ENCODE peak calls at places on chromosomes 13 and 19, in five cellular contexts. One of them, this sample, is unnamed.

GRCh38 chr19:42512743-42513304 is 15.5 kb downstream of the CEACAM1 start:
- DNase-seq in astrocyte of the spinal cord: no peak
- DNase-seq in CD8-positive, alpha-beta T cell: no peak
- DNase-seq in activated CD4-positive, alpha-beta T cell treated with anti-CD3 and anti-CD28 coated beads for 1 hour: no peak
- DNase-seq in ELF-1: peak; percentile 58
- DNase-seq in this sample: no peak

GRCh38 chr19:30252214-30252613 is 120.0 kb upstream of the ZNF536 start:
- DNase-seq in astrocyte of the spinal cord: no peak
- DNase-seq in CD8-positive, alpha-beta T cell: no peak
- DNase-seq in activated CD4-positive, alpha-beta T cell treated with anti-CD3 and anti-CD28 coated beads for 1 hour: no peak
- DNase-seq in ELF-1: no peak
- DNase-seq in this sample: no peak

GRCh38 chr19:33407716-33408115 is 34.2 kb downstream of the CEBPG start:
- DNase-seq in astrocyte of the spinal cord: no peak
- DNase-seq in CD8-positive, alpha-beta T cell: no peak
- DNase-seq in activated CD4-positive, alpha-beta T cell treated with anti-CD3 and anti-CD28 coated beads for 1 hour: no peak
- DNase-seq in ELF-1: no peak
- DNase-seq in this sample: no peak

GRCh38 chr19:27794444-27795042 is 1418.4 kb downstream of the UQCRFS1 start:
- DNase-seq in astrocyte of the spinal cord: peak; percentile 20
- DNase-seq in CD8-positive, alpha-beta T cell: peak; percentile 26
- DNase-seq in activated CD4-positive, alpha-beta T cell treated with anti-CD3 and anti-CD28 coated beads for 1 hour: no peak
- DNase-seq in ELF-1: peak; percentile 71
- DNase-seq in this sample: no peak

GRCh38 chr19:46725036-46725820 is 8.3 kb upstream of the PRKD2 start:
- DNase-seq in astrocyte of the spinal cord: no peak
- DNase-seq in CD8-positive, alpha-beta T cell: no peak
- DNase-seq in activated CD4-positive, alpha-beta T cell treated with anti-CD3 and anti-CD28 coated beads for 1 hour: no peak
- DNase-seq in ELF-1: no peak
- DNase-seq in this sample: no peak

GRCh38 chr19:41307954-41308449 is 2.0 kb upstream of the CCDC97 start:
- DNase-seq in astrocyte of the spinal cord: no peak
- DNase-seq in CD8-positive, alpha-beta T cell: no peak
- DNase-seq in activated CD4-positive, alpha-beta T cell treated with anti-CD3 and anti-CD28 coated beads for 1 hour: no peak
- DNase-seq in ELF-1: no peak
- DNase-seq in this sample: no peak

GRCh38 chr13:98481511-98481951 is 95.4 kb downstream of the STK24 start:
- DNase-seq in astrocyte of the spinal cord: no peak
- DNase-seq in CD8-positive, alpha-beta T cell: no peak
- DNase-seq in activated CD4-positive, alpha-beta T cell treated with anti-CD3 and anti-CD28 coated beads for 1 hour: no peak
- DNase-seq in ELF-1: no peak
- DNase-seq in this sample: no peak

GRCh38 chr19:33385956-33386355 is 12.4 kb downstream of the CEBPG start:
- DNase-seq in astrocyte of the spinal cord: no peak
- DNase-seq in CD8-positive, alpha-beta T cell: no peak
- DNase-seq in activated CD4-positive, alpha-beta T cell treated with anti-CD3 and anti-CD28 coated beads for 1 hour: no peak
- DNase-seq in ELF-1: no peak
- DNase-seq in this sample: no peak

GRCh38 chr13:98838776-98839175 is 86.3 kb upstream of the SLC15A1 start:
- DNase-seq in astrocyte of the spinal cord: peak; percentile 48
- DNase-seq in CD8-positive, alpha-beta T cell: no peak
- DNase-seq in activated CD4-positive, alpha-beta T cell treated with anti-CD3 and anti-CD28 coated beads for 1 hour: no peak
- DNase-seq in ELF-1: no peak
- DNase-seq in this sample: no peak

GRCh38 chr19:40933025-40933424 is 51.0 kb upstream of the CYP2A7 start:
- DNase-seq in astrocyte of the spinal cord: no peak
- DNase-seq in CD8-positive, alpha-beta T cell: no peak
- DNase-seq in activated CD4-positive, alpha-beta T cell treated with anti-CD3 and anti-CD28 coated beads for 1 hour: no peak
- DNase-seq in ELF-1: peak; percentile 60
- DNase-seq in this sample: no peak

GRCh38 chr19:17943284-17944221 is 10.7 kb downstream of the CCDC124 start:
- DNase-seq in astrocyte of the spinal cord: no peak
- DNase-seq in CD8-positive, alpha-beta T cell: no peak
- DNase-seq in activated CD4-positive, alpha-beta T cell treated with anti-CD3 and anti-CD28 coated beads for 1 hour: no peak
- DNase-seq in ELF-1: no peak
- DNase-seq in this sample: no peak

GRCh38 chr13:31909889-31910551 is 121.6 kb upstream of the FRY start:
- DNase-seq in astrocyte of the spinal cord: peak; percentile 63
- DNase-seq in CD8-positive, alpha-beta T cell: peak; percentile 24
- DNase-seq in activated CD4-positive, alpha-beta T cell treated with anti-CD3 and anti-CD28 coated beads for 1 hour: no peak
- DNase-seq in ELF-1: no peak
- DNase-seq in this sample: peak; percentile 29

GRCh38 chr13:39417131-39417530 is 185.9 kb downstream of the LHFPL6 start:
- DNase-seq in astrocyte of the spinal cord: peak; percentile 15
- DNase-seq in CD8-positive, alpha-beta T cell: no peak
- DNase-seq in activated CD4-positive, alpha-beta T cell treated with anti-CD3 and anti-CD28 coated beads for 1 hour: no peak
- DNase-seq in ELF-1: peak; percentile 60
- DNase-seq in this sample: no peak

GRCh38 chr13:30908416-30908980 is 2.4 kb downstream of the MEDAG start:
- DNase-seq in astrocyte of the spinal cord: no peak
- DNase-seq in CD8-positive, alpha-beta T cell: no peak
- DNase-seq in activated CD4-positive, alpha-beta T cell treated with anti-CD3 and anti-CD28 coated beads for 1 hour: no peak
- DNase-seq in ELF-1: no peak
- DNase-seq in this sample: no peak

GRCh38 chr13:113642563-113642962 is 15.4 kb downstream of the ATP4B start:
- DNase-seq in astrocyte of the spinal cord: no peak
- DNase-seq in CD8-positive, alpha-beta T cell: no peak
- DNase-seq in activated CD4-positive, alpha-beta T cell treated with anti-CD3 and anti-CD28 coated beads for 1 hour: no peak
- DNase-seq in ELF-1: no peak
- DNase-seq in this sample: no peak

GRCh38 chr13:51804295-51805172 is 571 bp upstream of the DHRS12 start:
- DNase-seq in astrocyte of the spinal cord: no peak
- DNase-seq in CD8-positive, alpha-beta T cell: peak; percentile 54
- DNase-seq in activated CD4-positive, alpha-beta T cell treated with anti-CD3 and anti-CD28 coated beads for 1 hour: no peak
- DNase-seq in ELF-1: no peak
- DNase-seq in this sample: peak; percentile 28

GRCh38 chr13:113612626-113613025 is 28.1 kb downstream of the TFDP1 start:
- DNase-seq in astrocyte of the spinal cord: no peak
- DNase-seq in CD8-positive, alpha-beta T cell: no peak
- DNase-seq in activated CD4-positive, alpha-beta T cell treated with anti-CD3 and anti-CD28 coated beads for 1 hour: no peak
- DNase-seq in ELF-1: no peak
- DNase-seq in this sample: no peak

GRCh38 chr13:34257980-34258379 is 440.0 kb downstream of the RFC3 start:
- DNase-seq in astrocyte of the spinal cord: no peak
- DNase-seq in CD8-positive, alpha-beta T cell: no peak
- DNase-seq in activated CD4-positive, alpha-beta T cell treated with anti-CD3 and anti-CD28 coated beads for 1 hour: no peak
- DNase-seq in ELF-1: no peak
- DNase-seq in this sample: no peak